ENCODE peak calls at places on chromosomes 3 and 15, in four cellular contexts. One of them, this sample, is unnamed.

GRCh38 chr3:118525096-118525495 is 509.6 kb downstream of the IGSF11 start:
- DNase-seq in K562: no peak
- DNase-seq in HCT116: no peak
- DNase-seq in HepG2: no peak
- DNase-seq in this sample: no peak

GRCh38 chr3:66795365-66795764 is 202.7 kb upstream of the KBTBD8 start:
- DNase-seq in K562: no peak
- DNase-seq in HepG2: no peak
- DNase-seq in HCT116: no peak
- DNase-seq in this sample: no peak

GRCh38 chr15:41231536-41231935 is 468 bp downstream of the CHP1 start:
- DNase-seq in HCT116: no peak
- DNase-seq in K562: no peak
- DNase-seq in HepG2: no peak
- DNase-seq in this sample: no peak

GRCh38 chr15:61393949-61394348 is 164.8 kb upstream of the RORA start:
- DNase-seq in HepG2: no peak
- DNase-seq in HCT116: no peak
- DNase-seq in K562: no peak
- DNase-seq in this sample: no peak

GRCh38 chr3:52798978-52799476 is 4.4 kb downstream of the ITIH3 start:
- DNase-seq in HCT116: peak
- DNase-seq in HepG2: peak
- DNase-seq in K562: peak
- DNase-seq in this sample: peak

GRCh38 chr3:165837058-165837525 is at the start of gene BCHE:
- DNase-seq in HepG2: no peak
- DNase-seq in K562: no peak
- DNase-seq in HCT116: no peak
- DNase-seq in this sample: peak

GRCh38 chr3:126179825-126180476 is 435 bp downstream of the ALDH1L1 start:
- DNase-seq in HepG2: peak
- DNase-seq in K562: no peak
- DNase-seq in HCT116: no peak
- DNase-seq in this sample: no peak

GRCh38 chr3:184472723-184473419 is 88.7 kb upstream of the EPHB3 start:
- DNase-seq in HepG2: no peak
- DNase-seq in HCT116: no peak
- DNase-seq in K562: no peak
- DNase-seq in this sample: no peak

GRCh38 chr3:107394502-107394901 is 17.3 kb downstream of the CCDC54 start:
- DNase-seq in HCT116: no peak
- DNase-seq in K562: no peak
- DNase-seq in HepG2: no peak
- DNase-seq in this sample: no peak

GRCh38 chr15:68380456-68380855 is 51.5 kb downstream of the ITGA11 start:
- DNase-seq in HCT116: no peak
- DNase-seq in HepG2: no peak
- DNase-seq in K562: no peak
- DNase-seq in this sample: no peak

GRCh38 chr3:69485489-69485888 is 99.6 kb upstream of the FRMD4B start:
- DNase-seq in K562: no peak
- DNase-seq in HepG2: no peak
- DNase-seq in HCT116: no peak
- DNase-seq in this sample: no peak

GRCh38 chr15:34122771-34123183 is 20.9 kb downstream of the PGBD4 start:
- DNase-seq in K562: no peak
- DNase-seq in HepG2: peak
- DNase-seq in HCT116: no peak
- DNase-seq in this sample: no peak
- TF ChIP-seq TCF7L2 in K562: no peak
- TF ChIP-seq TCF7L2 in HepG2: no peak
- TF ChIP-seq TCF7L2 in HCT116: no peak
- TF ChIP-seq TCF7L2 in this sample: no peak

DNA sequence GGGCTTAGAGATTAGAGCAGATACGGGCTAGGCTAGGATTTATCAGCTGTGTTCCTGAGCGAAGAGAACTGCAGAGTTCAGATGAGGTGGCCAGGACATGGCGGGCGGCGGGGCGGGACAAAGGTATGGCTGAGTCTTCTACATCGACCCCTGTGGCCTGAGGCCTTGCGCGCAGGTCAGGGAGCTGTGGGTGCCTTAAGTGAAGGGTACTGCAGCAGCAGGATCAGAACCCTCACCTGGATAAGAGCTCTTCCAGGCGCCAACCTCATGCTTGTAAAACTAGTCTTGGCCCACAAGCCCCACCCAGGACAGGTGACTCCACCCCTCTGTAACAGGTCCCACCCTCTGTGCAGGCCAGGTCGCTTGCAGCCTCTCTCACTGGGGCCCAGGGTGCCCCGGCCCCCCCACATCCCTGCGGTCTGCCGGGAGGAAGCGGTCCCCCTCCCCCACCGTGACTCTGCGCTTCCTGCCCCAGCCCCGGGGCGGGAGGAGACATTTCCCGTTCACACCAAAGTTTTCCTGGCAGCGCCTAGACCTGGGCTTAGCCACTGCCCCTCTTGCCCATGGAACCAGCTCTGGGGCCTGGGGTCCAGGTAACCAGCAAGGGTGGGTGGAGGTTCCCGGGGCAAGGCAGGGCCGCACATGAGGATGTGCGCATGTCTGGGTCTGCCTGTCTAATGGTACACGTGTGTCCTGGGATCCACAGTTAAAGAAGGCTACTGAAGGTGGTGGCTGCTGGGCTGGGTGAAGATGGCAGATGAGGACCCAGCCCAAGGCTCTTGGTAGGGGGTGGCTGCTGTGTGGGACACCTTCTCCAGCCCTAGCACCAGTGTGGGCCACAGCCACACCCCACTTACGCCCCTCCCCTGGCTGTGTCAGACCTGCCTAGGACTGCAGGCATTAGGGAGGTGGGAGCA is 8.3 kb downstream of the NBEAL2 start:
- DNase-seq in HepG2: no peak
- DNase-seq in HCT116: no peak
- DNase-seq in K562: peak
- DNase-seq in this sample: no peak
- TF ChIP-seq TCF7L2 in HepG2: no peak
- TF ChIP-seq TCF7L2 in HCT116: no peak
- TF ChIP-seq TCF7L2 in K562: no peak
- TF ChIP-seq TCF7L2 in this sample: no peak

GRCh38 chr3:30963223-30963722 is 68.8 kb upstream of the GADL1 start:
- DNase-seq in HCT116: no peak
- DNase-seq in HepG2: no peak
- DNase-seq in K562: no peak
- DNase-seq in this sample: no peak

GRCh38 chr3:30962493-30962892 is 68.0 kb upstream of the GADL1 start:
- DNase-seq in HepG2: no peak
- DNase-seq in K562: no peak
- DNase-seq in HCT116: no peak
- DNase-seq in this sample: no peak

GRCh38 chr3:30970183-30970582 is 75.7 kb upstream of the GADL1 start:
- DNase-seq in K562: no peak
- DNase-seq in HepG2: peak
- DNase-seq in HCT116: no peak
- DNase-seq in this sample: no peak

GRCh38 chr3:30966896-30967295 is 72.4 kb upstream of the GADL1 start:
- DNase-seq in K562: no peak
- DNase-seq in HCT116: no peak
- DNase-seq in HepG2: no peak
- DNase-seq in this sample: no peak

DNA sequence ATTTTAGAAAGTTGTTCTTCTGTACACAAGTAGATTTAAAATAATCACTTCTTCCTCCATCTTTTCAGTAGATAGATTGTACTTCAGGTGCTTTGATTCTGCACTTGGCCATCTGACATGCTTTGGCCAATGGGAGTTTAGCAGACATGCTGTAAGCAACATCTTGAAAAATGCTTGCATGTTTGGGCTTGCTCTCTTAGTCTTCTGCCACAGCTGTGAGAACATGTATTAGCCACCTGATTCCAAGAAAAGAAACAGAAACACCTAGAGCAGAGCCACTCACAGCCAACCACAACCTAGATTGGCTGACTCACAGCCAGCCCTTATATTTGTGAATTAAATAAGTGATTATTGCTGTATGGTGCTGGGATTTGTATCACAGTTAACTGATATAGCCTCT is 70.2 kb upstream of the GADL1 start:
- DNase-seq in HCT116: no peak
- DNase-seq in HepG2: no peak
- DNase-seq in K562: no peak
- DNase-seq in this sample: no peak
- TF ChIP-seq TCF7L2 in HCT116: no peak
- TF ChIP-seq TCF7L2 in HepG2: no peak
- TF ChIP-seq TCF7L2 in K562: no peak
- TF ChIP-seq TCF7L2 in this sample: no peak

GRCh38 chr3:174049443-174049842 is 651.9 kb downstream of the NLGN1 start:
- DNase-seq in HCT116: no peak
- DNase-seq in K562: no peak
- DNase-seq in HepG2: no peak
- DNase-seq in this sample: no peak

GRCh38 chr3:174046311-174046710 is 648.8 kb downstream of the NLGN1 start:
- DNase-seq in HCT116: no peak
- DNase-seq in HepG2: no peak
- DNase-seq in K562: no peak
- DNase-seq in this sample: no peak

GRCh38 chr3:174051191-174051590 is 653.6 kb downstream of the NLGN1 start:
- DNase-seq in HepG2: no peak
- DNase-seq in HCT116: no peak
- DNase-seq in K562: no peak
- DNase-seq in this sample: no peak
- TF ChIP-seq TCF7L2 in HepG2: no peak
- TF ChIP-seq TCF7L2 in HCT116: no peak
- TF ChIP-seq TCF7L2 in K562: no peak
- TF ChIP-seq TCF7L2 in this sample: no peak

GRCh38 chr15:91942676-91943417 is 89.3 kb downstream of the SLCO3A1 start:
- DNase-seq in HepG2: peak
- DNase-seq in K562: no peak
- DNase-seq in HCT116: peak
- DNase-seq in this sample: no peak

GRCh38 chr15:91945385-91945784 is 91.9 kb downstream of the SLCO3A1 start:
- DNase-seq in HepG2: no peak
- DNase-seq in HCT116: no peak
- DNase-seq in K562: no peak
- DNase-seq in this sample: no peak

GRCh38 chr15:91946075-91946474 is 92.6 kb downstream of the SLCO3A1 start:
- DNase-seq in HCT116: no peak
- DNase-seq in HepG2: no peak
- DNase-seq in K562: no peak
- DNase-seq in this sample: no peak

GRCh38 chr15:91941871-91942270 is 88.4 kb downstream of the SLCO3A1 start:
- DNase-seq in HepG2: no peak
- DNase-seq in HCT116: no peak
- DNase-seq in K562: no peak
- DNase-seq in this sample: no peak

DNA sequence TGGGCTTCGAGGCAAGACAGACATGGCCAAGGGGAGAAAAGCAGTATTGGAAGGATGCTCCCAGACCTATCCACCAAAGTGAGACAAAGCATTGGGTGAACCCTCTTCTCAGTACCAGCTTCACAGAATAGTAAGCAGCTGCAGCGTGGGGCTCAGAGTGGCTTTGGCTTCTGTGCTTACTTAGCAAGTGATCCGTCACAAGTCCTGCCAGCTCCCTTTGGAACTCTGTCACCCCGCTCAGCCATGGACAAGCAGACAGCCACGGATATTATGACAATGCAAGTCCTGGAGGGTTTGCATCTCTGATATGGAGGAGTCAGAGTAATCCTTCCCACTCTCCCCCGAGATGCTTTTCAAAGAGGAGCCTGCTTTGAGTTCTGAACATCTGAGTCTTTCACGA is 90.8 kb downstream of the SLCO3A1 start:
- DNase-seq in HCT116: no peak
- DNase-seq in HepG2: no peak
- DNase-seq in K562: no peak
- DNase-seq in this sample: no peak
- TF ChIP-seq TCF7L2 in HCT116: no peak
- TF ChIP-seq TCF7L2 in HepG2: no peak
- TF ChIP-seq TCF7L2 in K562: no peak
- TF ChIP-seq TCF7L2 in this sample: no peak

GRCh38 chr15:78104119-78104479 is 11.7 kb downstream of the SH2D7 start:
- DNase-seq in HCT116: no peak
- DNase-seq in HepG2: no peak
- DNase-seq in K562: no peak
- DNase-seq in this sample: no peak

GRCh38 chr15:78102741-78103140 is 10.4 kb downstream of the SH2D7 start:
- DNase-seq in K562: no peak
- DNase-seq in HCT116: no peak
- DNase-seq in HepG2: no peak
- DNase-seq in this sample: no peak

GRCh38 chr15:78103406-78104118 is 11.2 kb downstream of the SH2D7 start:
- DNase-seq in HepG2: no peak
- DNase-seq in HCT116: no peak
- DNase-seq in K562: no peak
- DNase-seq in this sample: no peak

GRCh38 chr15:78105541-78106241 is 13.3 kb downstream of the SH2D7 start:
- DNase-seq in HCT116: no peak
- DNase-seq in HepG2: peak
- DNase-seq in K562: no peak
- DNase-seq in this sample: no peak

GRCh38 chr15:78104566-78105500 is 12.5 kb downstream of the SH2D7 start:
- DNase-seq in HepG2: no peak
- DNase-seq in K562: no peak
- DNase-seq in HCT116: no peak
- DNase-seq in this sample: no peak
- TF ChIP-seq TCF7L2 in HepG2: no peak
- TF ChIP-seq TCF7L2 in K562: no peak
- TF ChIP-seq TCF7L2 in HCT116: no peak
- TF ChIP-seq TCF7L2 in this sample: no peak

GRCh38 chr3:122678496-122678895 is 2.1 kb upstream of the PARP14 start:
- DNase-seq in HepG2: no peak
- DNase-seq in K562: no peak
- DNase-seq in HCT116: no peak
- DNase-seq in this sample: no peak
- TF ChIP-seq TCF7L2 in HepG2: no peak
- TF ChIP-seq TCF7L2 in K562: no peak
- TF ChIP-seq TCF7L2 in HCT116: no peak
- TF ChIP-seq TCF7L2 in this sample: no peak

GRCh38 chr3:132622148-132622547 is 25.1 kb downstream of the ACKR4 start:
- DNase-seq in K562: no peak
- DNase-seq in HepG2: no peak
- DNase-seq in HCT116: no peak
- DNase-seq in this sample: no peak
- TF ChIP-seq TCF7L2 in K562: no peak
- TF ChIP-seq TCF7L2 in HepG2: no peak
- TF ChIP-seq TCF7L2 in HCT116: no peak
- TF ChIP-seq TCF7L2 in this sample: no peak

GRCh38 chr15:75225951-75226732 is 24.5 kb downstream of the C15orf39 start:
- DNase-seq in K562: no peak
- DNase-seq in HCT116: no peak
- DNase-seq in HepG2: no peak
- DNase-seq in this sample: no peak
- TF ChIP-seq TCF7L2 in K562: no peak
- TF ChIP-seq TCF7L2 in HCT116: no peak
- TF ChIP-seq TCF7L2 in HepG2: no peak
- TF ChIP-seq TCF7L2 in this sample: no peak